ENCODE peak calls at places on chromosome 20, in six cellular contexts. I is cardiac fibroblast, P is ovary, U is adrenal gland, S is GM23248, C is sciatic nerve. E is an unnamed sample.

GRCh38 chr20:32571566-32571965 is 13.6 kb downstream of the NOL4L start:
- DNase-seq in U (no peak), C (no peak), P (no peak), I (no peak), S (no peak), E (no peak)

GRCh38 chr20:51131806-51132205 is 108.9 kb upstream of the KCNG1 start:
- DNase-seq in S (no peak), I (no peak), C (no peak), P (no peak), U (no peak), E (no peak)

GRCh38 chr20:18176318-18176785 is 38.7 kb downstream of the KAT14 start:
- DNase-seq in I (no peak), S (no peak), P (no peak), U (no peak), C (no peak), E (no peak)

GRCh38 chr20:52972190-52972937 is at the start of gene TSHZ2:
- DNase-seq in U (peak), P (peak), C (peak), S (peak), I (peak), E (peak)

GRCh38 chr20:37880726-37881591 is 22.0 kb upstream of the VSTM2L start:
- DNase-seq in P (peak), I (peak), U (peak), C (no peak), S (peak), E (peak)

GRCh38 chr20:32582659-32583580 is 2.2 kb downstream of the NOL4L start:
- DNase-seq in S (peak), U (peak), P (peak), C (no peak), I (no peak), E (peak)

GRCh38 chr20:684676-685319 is 9.2 kb upstream of the SCRT2 start:
- DNase-seq in C (no peak), U (no peak), P (no peak), I (no peak), S (no peak), E (no peak)

GRCh38 chr20:18001131-18001921 is 32.5 kb downstream of the MGME1 start:
- DNase-seq in U (peak), P (peak), S (peak), I (peak), C (peak), E (peak)

GRCh38 chr20:44154521-44155001 is 32.4 kb downstream of the JPH2 start:
- DNase-seq in P (no peak), I (peak), C (no peak), S (peak), U (no peak), E (peak)

GRCh38 chr20:17566345-17566744 is 3.5 kb upstream of the DSTN start:
- DNase-seq in I (no peak), C (no peak), U (no peak), P (no peak), S (no peak), E (no peak)

E was measured in uterus.